ENCODE peak calls at places on chromosomes 5 and 9, in ten cellular contexts. B is heart left ventricle, Q is gastrocnemius medialis, M is pancreas, V is uterus, Y is right lobe of liver, U is adrenal gland, F is heart right ventricle, P is aorta, R is upper lobe of right lung. D is an unnamed sample. For H3K36me3 and H3K9me3, the result is how much of the 10 kb centered on the place peaks cover.

GRCh38 chr9:133490865-133491655 is 12.2 kb upstream of the SLC2A6 start:
- DNase-seq in P (peak), F (no peak), U (no peak), R (peak), V (no peak), B (no peak), M (no peak), Q (no peak), Y (peak), D (no peak)

GRCh38 chr5:109911731-109912130 is 222.0 kb downstream of the MAN2A1 start:
- DNase-seq in F (no peak), M (no peak), Y (no peak), Q (no peak), B (no peak), V (no peak), R (no peak), U (no peak), P (no peak), D (no peak)

GRCh38 chr5:67417839-67418238 is 221.2 kb upstream of the CD180 start:
- DNase-seq in M (no peak), U (no peak), Y (no peak), P (no peak), Q (no peak), V (no peak), B (no peak), R (no peak), F (no peak), D (no peak)

GRCh38 chr9:133604214-133604613 is 5.0 kb downstream of the FAM163B start:
- DNase-seq in U (no peak), V (no peak), R (no peak), Y (no peak), F (no peak), B (no peak), P (no peak), Q (no peak), M (no peak), D (no peak)

GRCh38 chr5:164484948-164485347 is 979.5 kb downstream of the MAT2B start:
- DNase-seq in Y (no peak), U (no peak), F (no peak), M (no peak), R (no peak), V (no peak), B (no peak), Q (no peak), P (no peak), D (no peak)

GRCh38 chr5:151040211-151040747 is 19.9 kb downstream of the GPX3 start:
- DNase-seq in B (no peak), U (no peak), M (no peak), Y (peak), P (no peak), V (no peak), Q (peak), F (no peak), R (no peak), D (peak)

GRCh38 chr5:149037819-149038218 is 25.0 kb downstream of the SH3TC2 start:
- DNase-seq in Q (no peak), V (no peak), B (no peak), R (no peak), Y (no peak), U (no peak), P (no peak), F (no peak), M (no peak), D (no peak)

GRCh38 chr5:167870055-167870454 is 421.4 kb upstream of the WWC1 start:
- DNase-seq in Y (no peak), R (no peak), V (no peak), M (no peak), P (no peak), Q (no peak), B (no peak), U (no peak), F (no peak), D (no peak)

GRCh38 chr9:70603020-70603411 is 188.6 kb upstream of the KLF9 start:
- DNase-seq in V (no peak), B (no peak), R (no peak), M (no peak), P (no peak), F (no peak), Q (no peak), Y (no peak), U (no peak), D (no peak)

GRCh38 chr9:98523231-98523901 is 185.4 kb downstream of the GABBR2 start:
- DNase-seq in M (no peak), U (no peak), B (no peak), F (no peak), Y (no peak), R (no peak), Q (no peak), P (no peak), V (no peak), D (no peak)

GRCh38 chr5:148913985-148914421 is 87.6 kb downstream of the ADRB2 start:
- DNase-seq in F (no peak), P (no peak), Y (no peak), M (no peak), B (no peak), Q (no peak), R (no peak), V (no peak), U (no peak), D (peak)

GRCh38 chr9:90057361-90057760 is 452.5 kb downstream of the GADD45G start:
- DNase-seq in U (no peak), M (no peak), Q (no peak), V (no peak), R (no peak), P (no peak), Y (no peak), B (no peak), F (no peak), D (no peak)

GRCh38 chr5:135491552-135492318 is 39.6 kb upstream of the TIFAB start:
- DNase-seq in M (no peak), B (no peak), R (peak), U (no peak), P (no peak), Q (no peak), F (no peak), V (no peak), Y (no peak), D (no peak)

GRCh38 chr5:178351221-178351825 is 118.7 kb upstream of the PHYKPL start:
- DNase-seq in R (peak), U (no peak), F (no peak), V (no peak), Q (no peak), Y (peak), B (no peak), P (peak), M (no peak), D (peak)

GRCh38 chr5:125486634-125487033 is 740.2 kb upstream of the ZNF608 start:
- DNase-seq in V (no peak), F (no peak), M (no peak), P (no peak), Y (no peak), Q (no peak), U (no peak), R (no peak), B (no peak), D (no peak)

GRCh38 chr5:152619756-152620155 is 214.7 kb upstream of the NMUR2 start:
- DNase-seq in B (no peak), M (no peak), U (no peak), F (no peak), Q (no peak), Y (no peak), V (no peak), P (no peak), R (no peak), D (no peak)

GRCh38 chr9:31608413-31608812 is 776.0 kb upstream of the ACO1 start:
- DNase-seq in P (no peak), V (no peak), Q (peak), B (no peak), R (no peak), F (no peak), Y (no peak), M (no peak), U (no peak), D (peak)

GRCh38 chr9:79662553-79662956 is 90.8 kb downstream of the TLE4 start:
- DNase-seq in R (no peak), P (no peak), V (no peak), B (no peak), M (no peak), Q (no peak), F (no peak), Y (no peak), U (no peak), D (no peak)

GRCh38 chr5:142749321-142749720 is 20.9 kb upstream of the ARHGAP26 start:
- DNase-seq in R (no peak), F (no peak), B (no peak), U (no peak), M (no peak), V (no peak), Y (no peak), P (no peak), Q (no peak), D (peak)

GRCh38 chr9:82367016-82367415 is 378.4 kb downstream of the SPATA31D1 start:
- DNase-seq in P (no peak), M (no peak), F (no peak), U (no peak), V (no peak), Q (no peak), B (no peak), Y (no peak), R (no peak), D (no peak)

GRCh38 chr9:16710888-16711287 is 159.6 kb downstream of the BNC2 start:
- DNase-seq in P (no peak), V (no peak), Q (no peak), M (no peak), B (no peak), F (no peak), R (no peak), Y (no peak), U (no peak), D (no peak)

GRCh38 chr9:18544456-18544855 is 70.5 kb downstream of the ADAMTSL1 start:
- DNase-seq in F (no peak), Q (no peak), V (no peak), U (no peak), R (no peak), M (no peak), Y (no peak), P (no peak), B (no peak), D (peak)

GRCh38 chr5:86716121-86716520 is 98.4 kb downstream of the COX7C start:
- DNase-seq in U (no peak), F (no peak), B (no peak), Y (no peak), Q (no peak), M (no peak), V (no peak), R (no peak), P (no peak), D (no peak)

GRCh38 chr5:123690821-123691220 is 178.8 kb downstream of the CSNK1G3 start:
- DNase-seq in U (no peak), Q (no peak), F (no peak), P (no peak), M (no peak), R (no peak), Y (no peak), V (no peak), B (no peak), D (no peak)

GRCh38 chr9:8062459-8062858 is 262.9 kb upstream of the DMAC1 start:
- DNase-seq in B (no peak), U (no peak), Q (no peak), M (no peak), V (no peak), R (no peak), Y (no peak), P (no peak), F (no peak), D (no peak)

GRCh38 chr5:92554447-92555085 is 1026.5 kb downstream of the NR2F1-AS1 start:
- DNase-seq in V (no peak), P (no peak), M (no peak), Y (no peak), B (no peak), U (no peak), R (no peak), Q (no peak), F (no peak), D (no peak)

GRCh38 chr9:93948456-93949072 is 6.6 kb downstream of the BARX1 start:
- DNase-seq in P (no peak), B (no peak), M (no peak), R (no peak), V (no peak), U (no peak), F (no peak), Q (no peak), Y (no peak), D (no peak)
- H3K4me3 ChIP-seq in P (no peak), B (no peak), M (no peak), R (no peak), V (no peak), U (no peak), F (no peak), Q (no peak), Y (no peak), D (no peak)

GRCh38 chr9:4689013-4689412 is 9.6 kb downstream of the CDC37L1 start:
- DNase-seq in U (no peak), B (no peak), F (no peak), M (no peak), Y (no peak), R (no peak), V (no peak), P (no peak), Q (no peak), D (no peak)

GRCh38 chr9:4689687-4690104 is 10.3 kb downstream of the CDC37L1 start:
- DNase-seq in U (no peak), B (no peak), R (no peak), V (no peak), Q (no peak), M (no peak), Y (no peak), F (no peak), P (no peak), D (no peak)

GRCh38 chr9:4686584-4686983 is 7.2 kb downstream of the CDC37L1 start:
- DNase-seq in F (no peak), M (no peak), V (no peak), U (no peak), B (no peak), Q (no peak), Y (no peak), R (no peak), P (no peak), D (no peak)

GRCh38 chr9:4684820-4685219 is 5.5 kb downstream of the CDC37L1 start:
- DNase-seq in P (no peak), Q (no peak), R (no peak), V (no peak), B (no peak), F (no peak), U (no peak), M (no peak), Y (no peak), D (no peak)

DNA sequence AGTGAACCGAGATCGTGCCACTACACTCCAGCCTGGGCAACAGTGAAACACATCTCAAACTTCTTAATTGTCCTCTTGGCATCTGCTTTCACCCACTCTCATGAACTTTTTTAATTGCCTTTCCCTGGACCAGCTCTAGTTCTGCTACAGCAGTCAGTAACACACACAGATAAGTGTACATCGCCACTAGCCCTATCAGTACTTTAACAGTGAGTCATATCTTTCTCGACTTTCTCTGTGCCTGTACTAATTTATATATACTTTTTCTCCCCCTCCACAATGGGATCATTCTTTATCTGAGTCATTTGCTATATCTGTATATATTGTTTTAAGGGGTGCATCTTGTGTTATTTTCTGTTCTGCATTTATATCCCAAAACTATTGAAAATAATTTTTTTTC is 6.7 kb downstream of the CDC37L1 start:
- DNase-seq in M (no peak), P (no peak), Y (no peak), V (no peak), F (no peak), Q (no peak), U (no peak), R (no peak), B (no peak), D (no peak)
- H3K36me3 ChIP-seq in M (under half), P (under half), Y (under half), V (under half), F (under half), Q (under half), U (under half), R (under half), B (half or more), D (under half)

GRCh38 chr9:36874261-36874660 is 159.8 kb downstream of the PAX5 start:
- DNase-seq in M (no peak), U (no peak), Y (peak), B (no peak), P (peak), Q (no peak), R (peak), F (no peak), V (no peak), D (no peak)

GRCh38 chr9:36872641-36873040 is 161.4 kb downstream of the PAX5 start:
- DNase-seq in Y (peak), Q (no peak), F (no peak), U (no peak), R (peak), P (peak), M (no peak), B (no peak), V (no peak), D (no peak)

GRCh38 chr9:36873247-36873875 is 160.7 kb downstream of the PAX5 start:
- DNase-seq in Q (peak), Y (peak), U (peak), R (peak), P (peak), M (peak), F (peak), V (peak), B (peak), D (peak)

GRCh38 chr9:36870960-36871359 is 163.1 kb downstream of the PAX5 start:
- DNase-seq in V (no peak), P (peak), Y (peak), B (no peak), M (peak), Q (no peak), R (peak), F (no peak), U (peak), D (no peak)

DNA sequence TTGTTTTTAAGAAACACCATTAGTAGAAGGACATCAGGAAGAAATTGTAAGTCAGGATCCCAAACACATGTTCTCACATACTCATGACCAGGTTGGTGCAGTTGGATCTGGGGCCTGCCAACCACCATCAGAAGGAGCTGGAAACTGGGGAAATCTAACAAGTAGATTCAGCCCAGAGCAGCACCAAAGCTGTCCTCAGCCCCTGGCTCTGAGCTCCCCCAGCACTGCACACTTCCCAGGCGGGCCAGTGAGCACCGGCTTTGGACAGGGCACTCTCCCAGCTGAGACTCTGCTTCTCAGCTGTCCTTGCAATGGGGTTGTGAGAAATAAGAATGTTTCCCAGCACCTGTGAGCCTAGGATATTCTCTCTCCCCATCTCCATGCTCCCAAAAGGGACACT is 162.5 kb downstream of the PAX5 start:
- DNase-seq in B (no peak), V (no peak), R (peak), M (no peak), U (no peak), P (peak), Q (no peak), Y (peak), F (no peak), D (no peak)
- H3K9me3 ChIP-seq in B (under half), V (under half), R (under half), M (under half), U (under half), P (under half), Q (under half), Y (under half), F (under half), D (under half)

GRCh38 chr9:111099199-111100005 is 61.1 kb upstream of the LPAR1 start:
- DNase-seq in P (no peak), B (no peak), M (no peak), R (no peak), U (no peak), Q (no peak), Y (no peak), F (no peak), V (no peak), D (no peak)
- H3K4me3 ChIP-seq in P (no peak), B (no peak), M (no peak), R (no peak), U (no peak), Q (no peak), Y (no peak), F (no peak), V (no peak), D (no peak)

DNA sequence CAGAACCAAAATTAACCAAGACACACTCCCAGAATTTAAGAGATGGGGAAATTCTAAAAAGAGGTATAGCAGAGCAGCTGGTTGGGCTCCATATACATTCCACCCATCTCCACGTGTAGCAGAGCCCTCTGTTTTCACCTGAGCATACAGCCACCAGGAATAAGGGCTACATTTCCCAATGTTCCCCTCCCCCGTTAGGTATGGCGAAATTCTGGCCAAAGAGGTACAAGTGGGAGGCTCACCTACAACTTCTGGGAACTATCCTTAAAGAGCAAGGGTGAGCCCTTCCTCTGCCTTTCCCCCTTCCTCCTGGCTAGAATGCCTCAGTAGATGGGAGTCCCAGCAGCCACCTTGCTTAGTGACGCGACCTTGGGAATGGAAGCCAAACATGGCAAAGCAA is 5.3 kb upstream of the SAP30L start:
- DNase-seq in P (no peak), R (no peak), Q (no peak), V (no peak), Y (no peak), M (no peak), F (no peak), B (no peak), U (no peak), D (no peak)
- H3K36me3 ChIP-seq in P (under half), R (under half), Q (under half), V (under half), Y (under half), M (under half), F (half or more), B (half or more), U (under half), D (under half)

GRCh38 chr5:7907612-7908011 is 38.7 kb downstream of the MTRR start:
- DNase-seq in B (no peak), V (no peak), U (no peak), R (no peak), P (no peak), Y (no peak), M (no peak), Q (no peak), F (no peak), D (no peak)

GRCh38 chr5:7904170-7904569 is 35.2 kb downstream of the MTRR start:
- DNase-seq in V (no peak), M (no peak), P (no peak), Y (no peak), U (no peak), Q (no peak), B (no peak), R (no peak), F (no peak), D (no peak)

GRCh38 chr5:7902993-7903625 is 34.2 kb downstream of the MTRR start:
- DNase-seq in B (no peak), M (no peak), P (no peak), R (no peak), Y (no peak), F (no peak), V (no peak), Q (no peak), U (no peak), D (no peak)

GRCh38 chr5:7910738-7911428 is 41.9 kb downstream of the MTRR start:
- DNase-seq in U (no peak), Q (no peak), R (no peak), B (no peak), P (no peak), M (no peak), F (no peak), V (no peak), Y (no peak), D (no peak)

DNA sequence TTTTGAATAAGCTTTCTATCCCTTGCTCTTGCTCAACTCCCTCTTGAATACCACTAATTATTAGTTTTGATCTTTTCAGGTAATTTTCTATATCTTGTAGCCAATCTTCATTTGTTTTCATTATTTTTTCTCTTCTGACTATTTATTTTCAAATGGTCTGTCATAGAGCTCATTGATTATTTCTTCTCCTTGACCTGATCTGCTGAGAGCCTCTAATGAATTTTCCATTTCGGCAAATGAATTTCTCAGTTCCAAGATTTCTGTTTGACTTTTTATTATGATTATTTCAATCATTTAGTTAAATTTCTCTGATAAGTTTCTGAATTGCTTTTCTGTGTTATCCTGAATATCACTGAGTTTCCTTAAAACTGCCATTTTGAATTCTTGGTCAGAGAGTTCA is 39.4 kb downstream of the MTRR start:
- DNase-seq in R (no peak), F (no peak), Q (no peak), B (no peak), V (no peak), U (no peak), Y (no peak), P (no peak), M (no peak), D (no peak)
- H3K9me3 ChIP-seq in R (under half), F (under half), Q (under half), B (under half), V (under half), U (under half), Y (under half), P (under half), M (under half), D (under half)

D was measured in MG63.